ENCODE peak calls at places on chromosomes 12 and 14, in four cellular contexts. F is right cardiac atrium, G is mesenchymal stem cell, U is sigmoid colon. K is an unnamed sample.

GRCh38 chr12:58424735-58425379 is 483.5 kb downstream of the ATP23 start:
- DNase-seq in G (peak; percentile 21), U (no peak), F (no peak), K (no peak)

GRCh38 chr14:69685716-69686115 is 74.3 kb downstream of the SUSD6 start:
- DNase-seq in F (peak; percentile 80), G (no peak), U (peak; percentile 91), K (peak; percentile 86)

GRCh38 chr14:86597279-86597678 is 1067.3 kb downstream of the FLRT2 start:
- DNase-seq in U (no peak), F (no peak), G (no peak), K (no peak)

GRCh38 chr12:6295187-6295811 is 15.2 kb upstream of the PLEKHG6 start:
- DNase-seq in G (peak; percentile 98), F (peak; percentile 51), U (peak; percentile 51), K (peak; percentile 85)

GRCh38 chr14:37697489-37698121 is 102.2 kb downstream of the TTC6 start:
- DNase-seq in G (peak; percentile 60), F (no peak), U (no peak), K (peak; percentile 66)

GRCh38 chr12:68189766-68190700 is 30.5 kb upstream of the IFNG start:
- DNase-seq in G (peak; percentile 18), F (no peak), U (no peak), K (peak; percentile 82)

GRCh38 chr14:73731111-73731510 is 16.9 kb upstream of the PNMA1 start:
- DNase-seq in F (no peak), G (no peak), U (no peak), K (no peak)

GRCh38 chr14:22489957-22490950 is 98.8 kb downstream of the DAD1 start:
- DNase-seq in F (no peak), U (no peak), G (no peak), K (no peak)

GRCh38 chr14:100031506-100032281 is 33.5 kb upstream of the EVL start:
- DNase-seq in F (peak; percentile 29), G (peak; percentile 99), U (peak; percentile 80), K (peak; percentile 96)

GRCh38 chr12:116053479-116054195 is 223.9 kb downstream of the MED13L start:
- DNase-seq in F (peak; percentile 55), U (peak; percentile 88), G (peak; percentile 69), K (no peak)

GRCh38 chr14:103998027-103998426 is 55.7 kb upstream of the RD3L start:
- DNase-seq in F (no peak), U (no peak), G (no peak), K (no peak)

GRCh38 chr12:55930771-55931316 is at the start of gene DGKA:
- DNase-seq in G (peak; percentile 83), F (peak; percentile 46), U (peak; percentile 68), K (peak; percentile 91)

GRCh38 chr12:131159660-131160059 is 206.0 kb downstream of the ADGRD1 start:
- DNase-seq in G (no peak), F (no peak), U (no peak), K (no peak)

GRCh38 chr14:39426605-39427004 is 5.6 kb downstream of the FBXO33 start:
- DNase-seq in G (peak; percentile 26), U (no peak), F (no peak), K (peak; percentile 20)

GRCh38 chr14:43361766-43362165 is 1145.3 kb downstream of the FSCB start:
- DNase-seq in G (no peak), U (no peak), F (no peak), K (no peak)

GRCh38 chr14:61418749-61419148 is 97.4 kb downstream of the PRKCH start:
- DNase-seq in G (no peak), U (no peak), F (no peak), K (no peak)

GRCh38 chr14:96516351-96516750 is 14.2 kb downstream of the PAPOLA start:
- DNase-seq in U (no peak), F (no peak), G (no peak), K (no peak)

GRCh38 chr14:31930493-31931225 is 146.4 kb upstream of the ARHGAP5 start:
- DNase-seq in F (no peak), U (no peak), G (peak; percentile 75), K (peak; percentile 35)

GRCh38 chr12:71452006-71452405 is 12.4 kb downstream of the LGR5 start:
- DNase-seq in F (no peak), G (no peak), U (no peak), K (no peak)

GRCh38 chr12:44774815-44775411 is 101.2 kb downstream of the NELL2 start:
- DNase-seq in F (peak; percentile 25), U (no peak), G (peak; percentile 4), K (no peak)

GRCh38 chr14:75523771-75524171 is 1.5 kb downstream of the BATF start:
- DNase-seq in F (no peak), U (no peak), G (peak; percentile 56), K (peak; percentile 14)

GRCh38 chr12:100661300-100661951 is 87.9 kb downstream of the GAS2L3 start:
- DNase-seq in U (no peak), G (peak; percentile 32), F (no peak), K (no peak)

GRCh38 chr12:75560167-75560566 is 48.8 kb upstream of the KRR1 start:
- DNase-seq in F (no peak), U (no peak), G (peak; percentile 40), K (no peak)

GRCh38 chr14:94823556-94824341 is 53.8 kb upstream of the GSC start:
- DNase-seq in F (no peak), U (no peak), G (no peak), K (no peak)

DNA sequence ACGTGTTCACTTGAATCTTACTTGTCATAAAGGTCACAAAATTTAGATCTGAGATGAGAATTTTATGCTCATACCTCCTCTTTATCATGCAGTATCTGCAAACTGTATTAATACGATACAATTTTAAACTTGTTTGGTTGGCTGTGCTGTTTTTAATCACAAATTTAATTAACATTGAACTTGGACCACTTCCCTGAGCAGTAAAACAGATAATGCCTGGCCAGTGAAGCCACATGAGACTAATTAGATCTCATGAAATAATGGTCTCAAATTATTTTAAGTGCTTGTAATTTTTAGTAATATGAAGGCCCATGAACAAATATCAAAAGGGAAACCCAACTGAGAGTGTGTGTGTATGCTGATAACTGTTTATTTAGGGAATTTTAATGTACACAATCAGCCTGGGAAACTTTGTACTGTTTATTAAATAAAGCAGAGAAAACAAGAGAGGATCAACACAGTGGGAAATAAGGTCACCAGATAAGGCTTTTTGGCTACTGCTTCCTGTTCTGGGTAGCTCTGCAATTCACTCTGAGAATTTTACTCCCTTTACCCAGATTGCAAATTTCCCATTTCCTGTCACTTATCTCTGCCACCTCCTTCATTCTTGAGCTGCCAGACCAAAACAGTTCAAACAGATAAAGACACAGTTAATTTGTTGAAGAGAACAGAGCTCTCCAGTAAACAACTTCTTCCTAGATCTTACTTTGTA is 61.6 kb upstream of the GNPNAT1 start:
- DNase-seq in G (peak; percentile 43), U (no peak), F (no peak), K (no peak)
- H3K27ac ChIP-seq in G (no peak overlapping the region), U (no peak overlapping the region), F (no peak overlapping the region), K (no peak overlapping the region)

GRCh38 chr12:54024127-54024526 is 4.1 kb upstream of the HOXC6 start:
- DNase-seq in F (no peak), G (peak; percentile 55), U (no peak), K (no peak)
- H3K4me1 ChIP-seq in F (peaks cover 1% of the 10 kb centered on the region), G (peaks cover 36% of the 10 kb centered on the region), U (peaks cover 9% of the 10 kb centered on the region), K (peaks cover 55% of the 10 kb centered on the region)

GRCh38 chr12:117060236-117060926 is 38.8 kb downstream of the TESC start:
- DNase-seq in F (no peak), U (no peak), G (no peak), K (no peak)

GRCh38 chr12:117060927-117061300 is 38.3 kb downstream of the TESC start:
- DNase-seq in G (no peak), U (no peak), F (no peak), K (no peak)

GRCh38 chr12:117061555-117062079 is 37.6 kb downstream of the TESC start:
- DNase-seq in F (no peak), G (no peak), U (no peak), K (no peak)

GRCh38 chr12:117059156-117059555 is 40.1 kb downstream of the TESC start:
- DNase-seq in F (no peak), U (no peak), G (no peak), K (no peak)

DNA sequence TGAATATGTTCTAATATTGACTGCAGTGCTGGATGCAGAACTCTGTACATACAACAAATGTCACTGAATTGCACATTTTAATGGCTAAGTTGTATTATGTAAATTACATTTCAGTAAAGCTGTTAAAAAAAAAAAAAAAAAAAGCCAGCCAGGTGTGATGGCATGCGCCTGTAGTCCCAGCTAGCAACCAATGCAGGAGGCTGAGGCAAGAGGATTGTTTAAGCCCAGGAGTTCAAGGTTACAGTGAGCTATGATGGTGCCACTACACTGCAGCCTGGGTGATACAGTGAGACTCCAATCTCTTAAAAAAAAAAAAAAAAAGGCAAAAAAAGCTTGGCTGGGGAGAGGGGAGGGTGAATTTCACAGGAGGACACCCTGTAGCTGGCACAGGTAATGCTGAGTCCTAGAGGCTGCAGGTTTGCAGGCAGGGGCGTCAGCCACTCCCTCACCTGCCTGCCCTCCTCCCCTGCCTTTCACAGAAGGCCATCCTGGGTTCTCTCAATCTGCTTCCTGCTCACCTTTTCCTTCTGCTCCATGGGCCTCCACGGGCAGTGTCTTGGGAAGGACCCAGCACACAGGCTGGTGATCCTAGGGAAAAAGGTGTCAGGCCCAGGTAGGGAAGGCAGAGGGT is 40.7 kb downstream of the TESC start:
- DNase-seq in G (no peak), F (no peak), U (no peak), K (no peak)
- H3K27ac ChIP-seq in G (no peak overlapping the region), F (no peak overlapping the region), U (no peak overlapping the region), K (no peak overlapping the region)

GRCh38 chr12:49825971-49826421 is 2.2 kb downstream of the NCKAP5L start:
- DNase-seq in F (no peak), G (peak; percentile 52), U (no peak), K (no peak)

GRCh38 chr12:49824416-49824815 is 3.8 kb downstream of the NCKAP5L start:
- DNase-seq in G (no peak), F (no peak), U (no peak), K (no peak)

GRCh38 chr12:49823951-49824350 is 4.3 kb downstream of the NCKAP5L start:
- DNase-seq in G (no peak), U (no peak), F (no peak), K (no peak)

GRCh38 chr12:49825360-49825970 is 2.7 kb downstream of the NCKAP5L start:
- DNase-seq in G (peak; percentile 87), F (no peak), U (peak; percentile 80), K (peak; percentile 50)

DNA sequence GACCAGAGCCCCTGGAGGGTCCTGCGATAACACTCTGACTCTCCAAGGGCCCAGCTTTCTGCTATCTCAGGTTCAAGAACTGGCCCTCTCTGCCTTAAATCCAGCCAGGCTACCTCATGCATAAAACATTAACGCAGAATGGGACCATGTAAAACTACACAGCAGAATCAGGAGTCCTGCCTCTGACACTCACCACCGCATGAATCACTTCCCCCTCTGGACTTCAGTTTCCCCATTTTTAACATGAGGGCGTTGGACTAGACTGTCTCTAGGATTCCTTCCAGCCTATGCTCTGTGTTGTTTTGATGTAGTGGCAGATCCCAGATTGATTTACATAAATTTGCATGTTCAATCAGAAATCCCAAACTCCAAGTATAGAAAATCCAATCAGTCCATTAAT is 3.3 kb downstream of the NCKAP5L start:
- DNase-seq in U (peak; percentile 69), G (peak; percentile 81), F (no peak), K (no peak)
- H3K4me1 ChIP-seq in U (peaks cover 55% of the 10 kb centered on the region), G (peaks cover 51% of the 10 kb centered on the region), F (peaks cover 37% of the 10 kb centered on the region), K (peaks cover 13% of the 10 kb centered on the region)

DNA sequence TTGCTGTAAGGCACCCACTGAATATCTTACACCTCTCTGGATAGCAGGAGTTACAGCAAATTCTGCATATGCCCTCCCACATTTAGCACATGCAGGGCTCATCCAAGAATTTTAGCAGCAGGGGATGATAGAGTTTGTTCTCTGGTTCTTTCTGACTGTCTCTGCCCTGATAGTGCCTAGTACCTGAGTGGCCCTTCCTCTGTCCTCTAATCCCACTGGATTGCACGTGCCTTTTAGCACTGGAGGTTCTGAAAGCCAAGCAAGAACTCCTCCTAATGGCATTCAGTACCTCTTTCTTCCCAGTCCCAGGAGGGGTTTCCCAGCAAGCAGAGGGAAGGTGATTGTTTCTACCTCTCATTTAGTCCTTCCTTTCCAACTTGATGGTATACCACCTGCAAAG is 406.4 kb downstream of the ZFP36L1 start:
- DNase-seq in G (no peak), F (no peak), U (no peak), K (no peak)
- H3K27ac ChIP-seq in G (no peak overlapping the region), F (no peak overlapping the region), U (no peak overlapping the region), K (no peak overlapping the region)

K was measured in foreskin keratinocyte.